ENCODE peak calls at places on chromosomes 4 and X, in five cellular contexts. D, K, Q, J and L are unnamed samples.

GRCh38 chr4:158051401-158052235 is 121.2 kb downstream of the GASK1B start:
- DNase-seq in J (peak), D (no peak), K (peak), Q (peak), L (no peak)

GRCh38 chr4:89939994-89940393 is 45.3 kb downstream of the MMRN1 start:
- DNase-seq in K (no peak), J (no peak), Q (peak), D (no peak), L (peak)

GRCh38 chrX:126165401-126165720 is 728 bp downstream of the DCAF12L2 start:
- DNase-seq in J (no peak), Q (no peak), K (no peak), D (no peak), L (no peak)

GRCh38 chrX:154738013-154738738 is 12.7 kb downstream of the GAB3 start:
- DNase-seq in K (peak), D (no peak), Q (peak), J (peak), L (no peak)

GRCh38 chr4:6633091-6633906 is 7.2 kb upstream of the MRFAP1 start:
- DNase-seq in J (no peak), K (peak), Q (peak), D (peak), L (no peak)

GRCh38 chr4:517061-517805 is 18.2 kb downstream of the PIGG start:
- DNase-seq in D (no peak), Q (no peak), J (no peak), K (no peak), L (no peak)

GRCh38 chr4:93467484-93468155 is 360.9 kb upstream of the ATOH1 start:
- DNase-seq in J (no peak), D (no peak), K (no peak), Q (no peak), L (no peak)

GRCh38 chr4:185119927-185120630 is 23.0 kb upstream of the SLC25A4 start:
- DNase-seq in Q (peak), J (no peak), K (no peak), D (no peak), L (no peak)

GRCh38 chr4:89303177-89303576 is 4.4 kb downstream of the GPRIN3 start:
- DNase-seq in K (no peak), D (no peak), Q (peak), J (peak), L (no peak)

GRCh38 chrX:9698566-9698965 is 67.1 kb downstream of the GPR143 start:
- DNase-seq in K (no peak), Q (no peak), J (no peak), D (no peak), L (no peak)

GRCh38 chrX:70332600-70332999 is 42.7 kb downstream of the KIF4A start:
- DNase-seq in J (no peak), Q (no peak), K (no peak), D (no peak), L (no peak)

GRCh38 chrX:53284684-53285447 is 3.5 kb upstream of the IQSEC2 start:
- DNase-seq in J (peak), D (no peak), K (peak), Q (peak), L (peak)

GRCh38 chr4:118911162-118911791 is 22.6 kb downstream of the SYNPO2 start:
- DNase-seq in K (peak), D (no peak), Q (no peak), J (no peak), L (no peak)

GRCh38 chr4:164571593-164572385 is 182.1 kb upstream of the SMIM31 start:
- DNase-seq in Q (no peak), D (no peak), J (peak), K (no peak), L (no peak)

GRCh38 chrX:2875798-2876399 is 47.2 kb downstream of the GYG2 start:
- DNase-seq in Q (no peak), J (no peak), D (no peak), K (peak), L (no peak)

GRCh38 chr4:142474398-142475087 is 371.6 kb downstream of the INPP4B start:
- DNase-seq in K (peak), J (no peak), D (peak), Q (no peak), L (no peak)

GRCh38 chr4:112145820-112146813 is 863 bp downstream of the FAM241A start:
- DNase-seq in Q (peak), J (peak), K (peak), D (peak), L (peak)

GRCh38 chrX:77937291-77937690 is 26.8 kb downstream of the ATP7A start:
- DNase-seq in D (peak), K (peak), Q (peak), J (no peak), L (no peak)

GRCh38 chrX:74419861-74420193 is 1.5 kb upstream of the SLC16A2 start:
- DNase-seq in Q (no peak), J (no peak), D (peak), K (peak), L (no peak)

GRCh38 chr4:124936427-124936826 is 223.9 kb upstream of the ANKRD50 start:
- DNase-seq in K (peak), D (no peak), Q (peak), J (peak), L (no peak)

GRCh38 chr4:82500106-82500738 is 61.6 kb downstream of the TMEM150C start:
- DNase-seq in K (peak), D (peak), Q (peak), J (no peak), L (no peak)

GRCh38 chr4:149371021-149371420 is 444.6 kb downstream of the IQCM start:
- DNase-seq in D (no peak), Q (peak), J (no peak), K (peak), L (peak)

GRCh38 chrX:38929966-38930421 is 128.7 kb downstream of the MID1IP1 start:
- DNase-seq in J (peak), K (peak), Q (peak), D (no peak), L (no peak)

GRCh38 chrX:43375146-43375545 is 281.0 kb upstream of the MAOA start:
- DNase-seq in J (no peak), D (no peak), Q (no peak), K (no peak), L (no peak)

GRCh38 chrX:38233891-38234807 is 13.5 kb upstream of the SRPX start:
- DNase-seq in J (no peak), D (no peak), K (peak), Q (peak), L (no peak)

GRCh38 chr4:168451744-168452394 is 28.4 kb downstream of the DDX60L start:
- DNase-seq in K (peak), Q (peak), D (peak), J (no peak), L (no peak)

GRCh38 chrX:10079155-10079711 is 77.5 kb upstream of the CLCN4 start:
- DNase-seq in Q (peak), K (no peak), J (no peak), D (no peak), L (no peak)

GRCh38 chrX:31836479-31836878 is 764.6 kb upstream of the FTHL17 start:
- DNase-seq in Q (no peak), K (no peak), J (no peak), D (no peak), L (no peak)